ENCODE peak calls at places on chromosomes 1 and 21, in four cellular contexts. One of them, this sample, is unnamed.

GRCh38 chr1:235736263-235736662 is 86.7 kb upstream of the GNG4 start:
- DNase-seq in stimulated activated CD4-positive, alpha-beta T cell treated with anti-CD3 and anti-CD28 coated beads, TNF-alpha, amount 100 ng/mL, for 24 hours: no peak
- DNase-seq in foreskin melanocyte: peak; percentile 30
- DNase-seq in T-cell: no peak
- DNase-seq in this sample: peak; percentile 28

GRCh38 chr1:237568955-237569354 is 321.8 kb downstream of the ZP4 start:
- DNase-seq in stimulated activated CD4-positive, alpha-beta T cell treated with anti-CD3 and anti-CD28 coated beads, TNF-alpha, amount 100 ng/mL, for 24 hours: no peak
- DNase-seq in foreskin melanocyte: no peak
- DNase-seq in T-cell: no peak
- DNase-seq in this sample: no peak

GRCh38 chr1:224632381-224632871 is 16.3 kb downstream of the CNIH3 start:
- DNase-seq in stimulated activated CD4-positive, alpha-beta T cell treated with anti-CD3 and anti-CD28 coated beads, TNF-alpha, amount 100 ng/mL, for 24 hours: no peak
- DNase-seq in foreskin melanocyte: no peak
- DNase-seq in T-cell: no peak
- DNase-seq in this sample: no peak

GRCh38 chr21:41460578-41461527 is 34.8 kb downstream of the MX1 start:
- DNase-seq in stimulated activated CD4-positive, alpha-beta T cell treated with anti-CD3 and anti-CD28 coated beads, TNF-alpha, amount 100 ng/mL, for 24 hours: peak; percentile 54
- DNase-seq in foreskin melanocyte: peak; percentile 54
- DNase-seq in T-cell: peak; percentile 44
- DNase-seq in this sample: peak; percentile 62

GRCh38 chr1:18805116-18805515 is 54.3 kb downstream of the TAS1R2 start:
- DNase-seq in stimulated activated CD4-positive, alpha-beta T cell treated with anti-CD3 and anti-CD28 coated beads, TNF-alpha, amount 100 ng/mL, for 24 hours: no peak
- DNase-seq in foreskin melanocyte: no peak
- DNase-seq in T-cell: no peak
- DNase-seq in this sample: no peak

GRCh38 chr1:171127481-171127880 is 36.8 kb downstream of the FMO3 start:
- DNase-seq in stimulated activated CD4-positive, alpha-beta T cell treated with anti-CD3 and anti-CD28 coated beads, TNF-alpha, amount 100 ng/mL, for 24 hours: no peak
- DNase-seq in foreskin melanocyte: no peak
- DNase-seq in T-cell: no peak
- DNase-seq in this sample: no peak

GRCh38 chr1:208510192-208510952 is 266.2 kb upstream of the PLXNA2 start:
- DNase-seq in stimulated activated CD4-positive, alpha-beta T cell treated with anti-CD3 and anti-CD28 coated beads, TNF-alpha, amount 100 ng/mL, for 24 hours: no peak
- DNase-seq in foreskin melanocyte: peak; percentile 14
- DNase-seq in T-cell: no peak
- DNase-seq in this sample: no peak

GRCh38 chr21:34691396-34692032 is 22.7 kb downstream of the CLIC6 start:
- DNase-seq in stimulated activated CD4-positive, alpha-beta T cell treated with anti-CD3 and anti-CD28 coated beads, TNF-alpha, amount 100 ng/mL, for 24 hours: no peak
- DNase-seq in foreskin melanocyte: no peak
- DNase-seq in T-cell: no peak
- DNase-seq in this sample: no peak

GRCh38 chr1:95116666-95117206 is 419 bp upstream of the TLCD4 start:
- DNase-seq in stimulated activated CD4-positive, alpha-beta T cell treated with anti-CD3 and anti-CD28 coated beads, TNF-alpha, amount 100 ng/mL, for 24 hours: peak; percentile 46
- DNase-seq in foreskin melanocyte: no peak
- DNase-seq in T-cell: peak; percentile 40
- DNase-seq in this sample: peak; percentile 15

GRCh38 chr1:239810071-239810481 is 281.6 kb upstream of the FMN2 start:
- DNase-seq in stimulated activated CD4-positive, alpha-beta T cell treated with anti-CD3 and anti-CD28 coated beads, TNF-alpha, amount 100 ng/mL, for 24 hours: no peak
- DNase-seq in foreskin melanocyte: no peak
- DNase-seq in T-cell: no peak
- DNase-seq in this sample: no peak

GRCh38 chr1:184802739-184803492 is 48.3 kb upstream of the EDEM3 start:
- DNase-seq in stimulated activated CD4-positive, alpha-beta T cell treated with anti-CD3 and anti-CD28 coated beads, TNF-alpha, amount 100 ng/mL, for 24 hours: no peak
- DNase-seq in foreskin melanocyte: no peak
- DNase-seq in T-cell: no peak
- DNase-seq in this sample: no peak

GRCh38 chr1:230717251-230717650 is 3.3 kb upstream of the AGT start:
- DNase-seq in stimulated activated CD4-positive, alpha-beta T cell treated with anti-CD3 and anti-CD28 coated beads, TNF-alpha, amount 100 ng/mL, for 24 hours: no peak
- DNase-seq in foreskin melanocyte: no peak
- DNase-seq in T-cell: no peak
- DNase-seq in this sample: no peak

GRCh38 chr1:2095394-2095793 is 45.2 kb downstream of the PRKCZ start:
- DNase-seq in stimulated activated CD4-positive, alpha-beta T cell treated with anti-CD3 and anti-CD28 coated beads, TNF-alpha, amount 100 ng/mL, for 24 hours: no peak
- DNase-seq in foreskin melanocyte: no peak
- DNase-seq in T-cell: no peak
- DNase-seq in this sample: no peak

GRCh38 chr1:150009604-150010387 is 730 bp downstream of the OTUD7B start:
- DNase-seq in stimulated activated CD4-positive, alpha-beta T cell treated with anti-CD3 and anti-CD28 coated beads, TNF-alpha, amount 100 ng/mL, for 24 hours: peak; percentile 67
- DNase-seq in foreskin melanocyte: peak; percentile 28
- DNase-seq in T-cell: peak; percentile 6
- DNase-seq in this sample: no peak

GRCh38 chr1:226671268-226671667 is 67.8 kb downstream of the ITPKB start:
- DNase-seq in stimulated activated CD4-positive, alpha-beta T cell treated with anti-CD3 and anti-CD28 coated beads, TNF-alpha, amount 100 ng/mL, for 24 hours: no peak
- DNase-seq in foreskin melanocyte: no peak
- DNase-seq in T-cell: no peak
- DNase-seq in this sample: no peak

GRCh38 chr1:94146273-94146672 is 25.3 kb upstream of the ABCA4 start:
- DNase-seq in stimulated activated CD4-positive, alpha-beta T cell treated with anti-CD3 and anti-CD28 coated beads, TNF-alpha, amount 100 ng/mL, for 24 hours: no peak
- DNase-seq in foreskin melanocyte: no peak
- DNase-seq in T-cell: no peak
- DNase-seq in this sample: no peak

GRCh38 chr1:15148004-15148403 is 5.5 kb upstream of the TMEM51 start:
- DNase-seq in stimulated activated CD4-positive, alpha-beta T cell treated with anti-CD3 and anti-CD28 coated beads, TNF-alpha, amount 100 ng/mL, for 24 hours: no peak
- DNase-seq in foreskin melanocyte: no peak
- DNase-seq in T-cell: no peak
- DNase-seq in this sample: no peak

GRCh38 chr21:15421947-15422346 is 307.8 kb upstream of the USP25 start:
- DNase-seq in stimulated activated CD4-positive, alpha-beta T cell treated with anti-CD3 and anti-CD28 coated beads, TNF-alpha, amount 100 ng/mL, for 24 hours: no peak
- DNase-seq in foreskin melanocyte: no peak
- DNase-seq in T-cell: no peak
- DNase-seq in this sample: peak; percentile 23

This sample was measured in COLO829.